ENCODE peak calls at places on chromosome 16, in four cellular contexts. X is left ventricle myocardium inferior, V is ascending aorta, C is cardiac muscle cell. U is an unnamed sample.
A peak's percentile ranks its signal among the peaks of the same experiment; 100 is the strongest.

GRCh38 chr16:66569131-66569530 is 2.9 kb downstream of the CMTM1 start:
- DNase-seq in X (no peak), V (no peak), C (no peak), U (no peak)

GRCh38 chr16:49701867-49702494 is 153.9 kb downstream of the ZNF423 start:
- DNase-seq in C (peak; percentile 94), X (peak; percentile 76), V (peak; percentile 18), U (no peak)

GRCh38 chr16:78560997-78561396 is 461.5 kb downstream of the WWOX start:
- DNase-seq in C (no peak), X (no peak), V (no peak), U (no peak)

GRCh38 chr16:67212766-67213165 is 13.8 kb downstream of the ELMO3 start:
- DNase-seq in X (no peak), V (no peak), C (no peak), U (no peak)

GRCh38 chr16:26993511-26993910 is 73.2 kb upstream of the C16orf82 start:
- DNase-seq in X (no peak), V (no peak), C (no peak), U (no peak)

GRCh38 chr16:75225678-75226515 is 7.1 kb downstream of the CTRB1 start:
- DNase-seq in C (no peak), V (no peak), X (no peak), U (no peak)

GRCh38 chr16:12176051-12176450 is 199.5 kb downstream of the SNX29 start:
- DNase-seq in V (no peak), X (no peak), C (no peak), U (no peak)

GRCh38 chr16:75340715-75341500 is 89.5 kb upstream of the BCAR1 start:
- DNase-seq in X (no peak), V (no peak), C (peak; percentile 35), U (no peak)

GRCh38 chr16:23745263-23745662 is 9.6 kb upstream of the CHP2 start:
- DNase-seq in V (no peak), C (no peak), X (no peak), U (no peak)

GRCh38 chr16:68257251-68257905 is 6.9 kb upstream of the SLC7A6 start:
- DNase-seq in X (no peak), V (no peak), C (no peak), U (peak; percentile 96)
- H3K27ac ChIP-seq in X (peak overlapping the region; percentile 93), V (peak overlapping the region; percentile 91), C (no peak overlapping the region), U (peak overlapping the region; percentile 97)

GRCh38 chr16:51148674-51149228 is 2.3 kb downstream of the SALL1 start:
- DNase-seq in X (no peak), V (no peak), C (no peak), U (no peak)

GRCh38 chr16:51147776-51148673 is 3.0 kb downstream of the SALL1 start:
- DNase-seq in X (no peak), V (no peak), C (no peak), U (no peak)

GRCh38 chr16:51150159-51150893 is 744 bp downstream of the SALL1 start:
- DNase-seq in V (no peak), C (peak; percentile 53), X (no peak), U (no peak)

GRCh38 chr16:51149721-51150158 is 1.3 kb downstream of the SALL1 start:
- DNase-seq in V (no peak), C (peak; percentile 54), X (no peak), U (no peak)

DNA sequence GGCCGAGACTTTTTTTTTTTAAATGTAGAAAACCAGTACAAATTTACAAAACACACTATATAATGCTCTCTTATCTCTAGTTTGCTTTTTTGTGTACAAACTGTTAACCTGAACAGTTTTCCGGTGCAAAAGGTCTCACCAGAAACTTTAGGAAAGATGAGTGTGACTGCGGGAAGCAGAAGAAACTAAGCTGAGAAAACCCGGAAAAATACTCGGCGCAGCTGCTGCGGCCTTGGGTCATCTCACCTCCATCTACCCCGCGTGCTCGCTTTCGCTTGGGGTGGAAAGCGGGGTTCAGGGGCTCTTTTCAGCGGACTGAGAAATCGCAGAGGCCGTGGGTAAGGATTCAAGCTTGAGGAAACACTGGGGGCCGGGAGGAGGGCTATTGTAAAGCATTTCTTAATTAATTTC is 1.8 kb downstream of the SALL1 start:
- DNase-seq in V (no peak), C (peak; percentile 50), X (no peak), U (no peak)
- H3K27ac ChIP-seq in V (no peak overlapping the region), C (peak overlapping the region; percentile 89), X (no peak overlapping the region), U (no peak overlapping the region)

DNA sequence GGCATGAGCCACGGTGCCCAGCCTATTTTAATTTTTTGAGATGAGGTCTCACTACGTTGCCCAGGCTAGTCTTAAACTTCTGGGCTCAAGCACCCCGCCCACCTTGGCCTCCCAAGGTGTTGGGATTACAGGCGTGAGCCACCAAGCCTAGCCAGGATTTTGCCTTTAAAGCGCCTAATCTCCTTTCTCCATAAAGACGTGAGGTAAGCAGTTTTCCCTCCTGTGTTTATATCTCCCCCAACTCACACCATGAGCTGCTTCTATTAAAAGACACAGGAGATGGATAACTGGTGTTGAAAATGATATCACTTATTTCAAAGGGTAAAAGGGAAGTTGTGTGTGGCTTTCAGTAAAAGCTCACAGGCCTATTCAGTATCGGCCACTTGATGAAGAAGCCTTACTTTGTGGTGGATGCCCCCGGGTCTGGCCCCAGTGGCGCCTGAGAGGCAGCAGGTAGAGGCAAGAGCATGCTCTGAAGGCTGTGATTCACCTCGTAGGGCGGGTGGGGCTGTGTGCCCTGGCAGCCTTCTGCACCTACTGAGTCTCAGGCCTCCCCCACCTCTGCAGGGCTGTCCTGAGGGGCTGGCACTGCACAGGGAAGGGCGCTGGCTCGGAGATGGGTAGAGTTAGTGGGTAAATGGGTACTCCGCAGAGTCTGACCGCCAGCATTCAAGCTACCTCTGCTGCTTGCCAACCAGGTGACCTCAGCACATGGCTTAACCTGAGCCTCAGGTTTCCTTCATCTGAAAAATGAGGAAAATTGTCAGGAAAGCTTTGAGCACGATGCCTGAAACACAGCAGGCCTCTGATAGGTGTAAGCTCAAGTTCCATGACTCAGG is 146.8 kb downstream of the CLEC16A start:
- DNase-seq in C (no peak), V (no peak), X (no peak), U (peak; percentile 48)
- H3K27ac ChIP-seq in C (peak overlapping the region; percentile 53), V (no peak overlapping the region), X (no peak overlapping the region), U (peak overlapping the region; percentile 90)

DNA sequence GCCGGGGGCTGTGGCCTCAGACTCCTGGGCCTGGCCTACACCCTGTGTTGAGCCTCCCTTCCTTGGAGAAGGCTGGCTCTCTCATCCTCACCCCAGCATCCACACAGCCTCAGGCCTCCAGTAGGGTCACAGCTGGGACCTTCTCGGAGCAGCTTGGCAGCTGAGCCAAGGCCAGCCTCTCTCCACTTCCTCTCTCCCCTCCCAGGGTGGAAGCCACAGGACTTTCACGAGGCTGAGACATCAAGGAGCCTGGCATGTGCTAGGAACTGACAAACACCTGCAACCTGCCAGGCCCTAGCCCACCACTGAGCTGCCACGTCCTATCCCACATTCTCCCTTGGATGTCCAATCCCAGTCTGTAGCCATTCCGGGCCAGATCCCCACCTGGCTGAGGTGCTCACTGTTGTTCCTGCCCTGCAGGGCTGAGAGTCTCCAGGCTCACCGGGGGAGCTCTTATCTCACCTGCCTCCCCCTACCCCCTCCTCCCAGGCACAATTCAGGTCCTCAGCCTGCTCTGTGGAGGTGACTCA is 3.1 kb downstream of the MMP15 start:
- DNase-seq in X (peak; percentile 15), V (no peak), C (no peak), U (peak; percentile 19)
- H3K27ac ChIP-seq in X (peak overlapping the region; percentile 96), V (no peak overlapping the region), C (peak overlapping the region; percentile 93), U (no peak overlapping the region)

DNA sequence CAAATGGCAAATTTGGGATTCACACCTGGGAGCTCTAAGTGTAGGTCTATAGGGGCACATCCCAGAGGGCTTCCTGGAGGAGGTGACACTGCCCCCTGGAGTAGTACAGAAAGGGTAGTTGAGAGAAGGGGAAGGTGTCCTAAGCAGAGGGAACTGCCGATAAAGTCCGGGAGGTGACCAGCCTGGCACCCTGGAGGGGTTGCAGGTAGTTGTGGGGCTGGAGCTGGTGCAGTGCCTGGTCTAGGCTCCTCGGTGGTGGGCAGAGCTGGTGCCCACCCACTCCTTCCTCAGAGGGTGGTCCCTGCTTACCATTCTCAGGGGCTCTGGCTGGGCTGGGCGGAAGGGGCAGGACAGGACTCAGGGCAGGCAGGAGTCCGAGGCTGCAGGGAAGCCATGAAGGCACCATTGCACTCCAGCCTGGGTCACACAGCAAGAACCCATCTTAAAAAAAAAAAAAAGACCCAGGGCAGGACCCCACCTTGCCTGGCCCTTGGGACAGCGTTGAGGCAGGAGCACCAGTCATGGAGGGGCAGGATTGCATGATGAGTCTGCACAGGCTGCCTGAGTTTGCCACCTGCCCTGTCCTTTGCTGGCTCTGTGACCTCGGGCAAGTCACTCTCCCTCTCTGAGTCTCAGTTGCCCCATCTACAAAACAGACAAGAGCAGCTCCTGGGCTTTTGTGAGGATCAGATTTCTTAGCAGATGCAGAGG is 43.8 kb downstream of the LAT start:
- DNase-seq in V (no peak), X (no peak), C (no peak), U (no peak)
- H3K27ac ChIP-seq in V (no peak overlapping the region), X (no peak overlapping the region), C (no peak overlapping the region), U (peak overlapping the region; percentile 67)

GRCh38 chr16:84628226-84628731 is 10.4 kb upstream of the COTL1 start:
- DNase-seq in V (no peak), X (no peak), C (no peak), U (no peak)
- H3K27ac ChIP-seq in V (no peak overlapping the region), X (no peak overlapping the region), C (no peak overlapping the region), U (no peak overlapping the region)

DNA sequence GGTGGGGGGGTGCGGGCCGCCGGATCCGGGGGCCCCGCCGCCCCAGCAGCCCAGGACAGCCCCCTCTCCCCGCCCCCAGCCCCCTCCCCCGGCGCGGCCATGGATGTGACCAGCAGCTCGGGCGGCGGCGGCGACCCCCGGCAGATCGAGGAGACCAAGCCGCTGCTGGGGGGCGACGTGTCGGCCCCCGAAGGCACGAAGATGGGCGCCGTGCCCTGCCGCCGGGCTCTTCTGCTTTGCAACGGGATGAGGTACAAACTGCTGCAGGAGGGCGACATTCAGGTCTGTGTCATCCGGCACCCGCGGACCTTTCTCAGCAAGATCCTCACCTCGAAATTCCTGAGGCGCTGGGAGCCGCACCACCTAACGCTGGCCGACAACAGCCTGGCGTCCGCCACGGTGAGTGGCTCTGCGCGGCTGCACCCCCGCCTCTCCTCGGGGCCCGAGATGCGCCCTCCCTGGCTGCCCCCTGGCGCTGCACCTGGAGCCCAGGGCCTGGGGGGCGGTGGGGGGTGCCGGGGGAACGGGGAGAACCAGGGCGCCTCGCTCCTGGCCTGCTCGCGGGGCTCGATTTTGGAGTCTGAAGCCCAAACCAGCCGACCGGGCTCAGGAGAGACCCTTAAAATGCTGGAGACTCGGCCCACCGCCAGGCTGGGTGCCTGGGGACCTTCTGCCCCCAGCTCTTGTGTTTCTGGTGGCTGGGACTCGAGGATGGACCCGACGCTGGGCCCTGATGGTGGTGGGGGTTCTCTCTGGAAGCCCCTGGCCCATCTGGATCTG is 725 bp downstream of the CMIP start:
- DNase-seq in C (peak; percentile 63), X (no peak), V (no peak), U (peak; percentile 59)
- H3K27ac ChIP-seq in C (peak overlapping the region; percentile 66), X (peak overlapping the region; percentile 83), V (peak overlapping the region; percentile 16), U (peak overlapping the region; percentile 84)